ENCODE peak calls at places on chromosomes 6 and 20, in six cellular contexts. F is GM12892, Y is K562, Q is GM12878, I is H1, R is HepG2. O is an unnamed sample.

GRCh38 chr6:102494808-102495207 is 1101.3 kb downstream of the GRIK2 start:
- DNase-seq in Y (no peak), Q (no peak), I (no peak), R (no peak), F (no peak), O (no peak)

GRCh38 chr6:80165819-80166218 is 59.3 kb downstream of the BCKDHB start:
- DNase-seq in Q (no peak), I (no peak), R (no peak), F (no peak), Y (no peak), O (no peak)

GRCh38 chr20:16004108-16004854 is 569.0 kb downstream of the KIF16B start:
- DNase-seq in Y (peak; percentile 0), Q (no peak), I (no peak), R (no peak), F (no peak), O (no peak)

GRCh38 chr6:52310932-52311331 is 26.4 kb upstream of the MCM3 start:
- DNase-seq in F (no peak), Y (no peak), Q (no peak), I (no peak), R (no peak), O (no peak)

GRCh38 chr20:34365765-34366213 is 2.7 kb downstream of the ITCH start:
- DNase-seq in R (no peak), I (no peak), F (peak; percentile 45), Q (peak; percentile 79), Y (peak; percentile 36), O (peak; percentile 51)

GRCh38 chr6:164531745-164532144 is 777.7 kb downstream of the C6orf118 start:
- DNase-seq in Y (no peak), Q (no peak), R (no peak), I (no peak), F (no peak), O (no peak)

GRCh38 chr6:39113788-39114187 is 1.2 kb downstream of the SAYSD1 start:
- DNase-seq in I (no peak), R (no peak), F (no peak), Q (no peak), Y (no peak), O (no peak)

GRCh38 chr6:19303381-19303780 is 533.8 kb upstream of the ID4 start:
- DNase-seq in F (no peak), Y (no peak), Q (no peak), R (no peak), I (no peak), O (no peak)

GRCh38 chr6:105834548-105834947 is 251.6 kb upstream of the PRDM1 start:
- DNase-seq in R (no peak), I (no peak), Q (no peak), F (no peak), Y (no peak), O (no peak)

GRCh38 chr6:35048631-35049083 is 92.5 kb downstream of the TCP11 start:
- DNase-seq in I (no peak), Q (no peak), F (no peak), R (no peak), Y (no peak), O (no peak)

GRCh38 chr6:53682654-53683053 is 17.1 kb upstream of the KLHL31 start:
- DNase-seq in F (no peak), I (no peak), R (no peak), Q (no peak), Y (no peak), O (no peak)

GRCh38 chr6:118333772-118334171 is 214.3 kb upstream of the PLN start:
- DNase-seq in Y (no peak), F (no peak), I (no peak), Q (no peak), R (no peak), O (no peak)

GRCh38 chr6:27753668-27754407 is 158.4 kb downstream of the OR2B2 start:
- DNase-seq in Q (peak; percentile 72), Y (peak; percentile 98), R (peak; percentile 83), F (peak; percentile 47), I (peak; percentile 59), O (no peak)

GRCh38 chr20:32858189-32858588 is 534 bp upstream of the EFCAB8 start:
- DNase-seq in F (no peak), I (no peak), R (no peak), Y (no peak), Q (no peak), O (no peak)

GRCh38 chr6:33277663-33278391 is 904 bp downstream of the B3GALT4 start:
- DNase-seq in I (no peak), F (peak; percentile 66), Y (peak; percentile 52), R (no peak), Q (no peak), O (peak; percentile 49)

GRCh38 chr6:113860165-113860955 is 3.2 kb downstream of the MARCKS start:
- DNase-seq in Q (no peak), I (no peak), Y (no peak), R (peak; percentile 42), F (no peak), O (no peak)

GRCh38 chr6:39493174-39493573 is 170.7 kb upstream of the KCNK16 start:
- DNase-seq in R (no peak), Y (no peak), Q (no peak), F (no peak), I (no peak), O (no peak)

GRCh38 chr6:165646484-165646883 is 16.6 kb downstream of the PDE10A start:
- DNase-seq in Q (no peak), F (no peak), R (no peak), I (no peak), Y (no peak), O (no peak)

GRCh38 chr20:33305591-33306057 is 22.6 kb downstream of the BPIFB1 start:
- DNase-seq in Q (no peak), R (no peak), F (no peak), Y (no peak), I (no peak), O (no peak)

GRCh38 chr6:170178266-170178560 is 112.7 kb downstream of the DLL1 start:
- DNase-seq in Q (no peak), Y (no peak), F (no peak), R (no peak), I (no peak), O (no peak)

GRCh38 chr20:50421356-50422340 is 88.5 kb upstream of the PTPN1 start:
- DNase-seq in Q (no peak), F (no peak), Y (no peak), I (no peak), R (no peak), O (no peak)

GRCh38 chr6:81940451-81940850 is 188.0 kb upstream of the TENT5A start:
- DNase-seq in Y (no peak), I (no peak), Q (no peak), F (no peak), R (no peak), O (no peak)

GRCh38 chr6:122066200-122066599 is 333.3 kb upstream of the HSF2 start:
- DNase-seq in I (no peak), R (no peak), Y (no peak), F (no peak), Q (no peak), O (no peak)

GRCh38 chr20:61352381-61353260 is 100.6 kb downstream of the CDH4 start:
- DNase-seq in Q (no peak), I (no peak), F (no peak), R (no peak), Y (no peak), O (no peak)

GRCh38 chr6:37456816-37457560 is 24.0 kb downstream of the CMTR1 start:
- DNase-seq in Y (no peak), I (no peak), R (no peak), F (no peak), Q (no peak), O (no peak)

GRCh38 chr6:82248233-82248735 is 740 bp upstream of the IBTK start:
- DNase-seq in Y (peak; percentile 73), I (no peak), Q (no peak), R (peak; percentile 90), F (peak; percentile 11), O (no peak)

GRCh38 chr6:89360415-89360999 is 8.0 kb upstream of the UBE2J1 start:
- DNase-seq in F (no peak), Y (no peak), Q (no peak), R (no peak), I (no peak), O (no peak)

DNA sequence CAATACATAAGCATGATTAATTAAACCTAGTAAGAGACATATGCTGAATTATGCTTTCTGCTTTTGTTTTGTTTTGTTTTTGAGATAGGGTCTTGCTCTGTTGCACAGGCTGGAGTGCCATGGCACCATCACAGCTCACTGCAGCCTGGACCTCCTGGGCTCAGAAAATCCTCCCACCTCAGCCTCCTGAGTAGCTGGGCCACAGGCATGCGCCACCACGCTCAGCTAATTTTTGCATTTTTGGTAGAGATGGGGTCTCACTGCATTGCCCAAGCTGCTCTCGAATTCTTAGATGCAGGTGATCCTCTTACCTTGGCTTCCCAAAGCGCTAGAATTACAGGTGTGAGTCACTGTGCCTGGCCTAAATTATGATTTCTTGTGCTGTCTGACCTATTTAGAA is 3.8 kb downstream of the XPO5 start:
- DNase-seq in Q (no peak), F (no peak), R (no peak), I (no peak), Y (no peak), O (no peak)
- TF ChIP-seq POLR2AphosphoS5 in Q (no peak), F (no peak), R (no peak), I (no peak), Y (no peak), O (no peak)

DNA sequence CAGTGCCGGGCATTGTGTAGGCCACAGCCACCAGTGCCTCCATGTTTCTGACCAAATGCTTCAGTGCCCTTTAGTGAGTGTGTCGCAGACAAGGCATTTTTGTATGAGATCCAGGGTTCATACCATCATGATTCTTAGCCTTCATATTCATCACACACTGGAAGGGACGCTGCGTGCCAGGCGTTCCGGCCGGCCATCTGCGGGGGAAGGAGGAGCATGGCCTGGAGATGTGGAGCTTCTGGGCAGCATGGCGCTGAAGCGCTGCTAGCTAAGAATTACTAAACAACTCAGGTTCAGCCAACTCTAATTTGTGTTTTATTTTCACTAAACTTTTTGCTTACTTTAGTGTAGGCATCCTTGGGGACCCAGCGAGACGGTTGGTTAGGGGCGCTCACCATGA is 111.4 kb upstream of the EXOC2 start:
- DNase-seq in F (no peak), R (no peak), Y (no peak), I (no peak), Q (no peak), O (no peak)
- TF ChIP-seq TAF1 in F (no peak), R (no peak), Y (no peak), I (no peak), Q (no peak), O (no peak)

GRCh38 chr6:143575440-143575839 is 63.9 kb upstream of the FUCA2 start:
- DNase-seq in Y (peak; percentile 85), F (peak; percentile 25), I (no peak), Q (peak; percentile 27), R (peak; percentile 83), O (peak; percentile 39)
- TF ChIP-seq POLR2A in Y (no peak), F (no peak), I (no peak), Q (no peak), R (no peak), O (no peak)

DNA sequence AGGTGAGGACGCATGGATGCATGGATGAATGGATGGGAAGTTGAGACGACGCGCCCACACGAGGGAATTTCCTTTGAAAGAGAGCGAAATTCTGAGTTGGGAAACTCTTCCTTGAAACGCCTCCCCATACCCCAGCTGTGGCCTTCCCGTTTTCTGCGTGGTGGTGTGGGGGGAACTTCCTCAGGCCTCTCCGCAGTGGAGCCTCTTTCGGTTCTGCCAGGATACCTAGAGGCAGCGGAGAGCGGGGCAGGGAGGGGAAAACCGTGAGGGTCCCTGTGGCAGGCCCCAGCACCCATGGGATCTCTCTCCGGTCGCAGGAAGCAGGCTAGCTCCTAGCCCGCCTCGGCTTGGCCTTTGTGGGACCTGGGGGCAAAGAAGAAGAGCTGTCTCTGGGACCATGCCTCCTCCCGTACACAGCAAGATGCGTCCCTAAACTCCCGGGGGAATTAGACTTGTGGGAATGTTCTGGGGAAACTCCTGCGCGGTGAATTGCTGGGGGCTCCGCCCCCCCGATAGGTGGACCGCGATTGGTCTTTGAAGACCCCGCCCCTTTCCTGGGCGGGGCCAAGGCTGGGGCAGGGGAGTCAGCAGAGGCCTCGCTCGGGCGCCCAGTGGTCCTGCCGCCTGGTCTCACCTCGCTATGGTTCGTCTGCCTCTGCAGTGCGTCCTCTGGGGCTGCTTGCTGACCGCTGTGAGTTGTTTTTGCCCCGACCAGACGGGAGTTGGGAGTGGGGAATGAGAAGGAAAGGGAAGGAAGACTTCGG is at the start of gene CD40:
- DNase-seq in I (peak; percentile 51), Q (peak; percentile 76), R (peak; percentile 71), Y (peak; percentile 87), F (peak; percentile 85), O (peak; percentile 86)
- TF ChIP-seq POLR2AphosphoS5 in I (peak; percentile 66), Q (peak; percentile 98), R (peak; percentile 75), Y (no peak), F (peak; percentile 98), O (peak; percentile 97)

O was measured in GM12891.